ENCODE peak calls at places on chromosomes 6 and 20, in ten cellular contexts. U is GM12865; X is HTR-8/SVneo; I is AG20443; G is GM10248; K is adrenal gland; S is left lobe of liver; V is SHP77 treated with DMSO at 0.1 percent for 48 hours; B is CD4-positive, alpha-beta memory T cell; H is spleen. Z is an unnamed sample.
A peak's percentile ranks its signal among the peaks of the same experiment; 100 is the strongest.

GRCh38 chr6:152423216-152424103 is 213.7 kb downstream of the SYNE1 start:
- DNase-seq in B (no peak), X (no peak), I (no peak), G (no peak), H (no peak), V (no peak), K (no peak), U (peak; percentile 25), S (no peak), Z (no peak)

GRCh38 chr6:8065519-8065911 is 1.3 kb upstream of the BLOC1S5 start:
- DNase-seq in H (no peak), I (no peak), U (peak; percentile 65), B (no peak), X (no peak), K (no peak), V (no peak), S (no peak), G (peak; percentile 45), Z (no peak)

GRCh38 chr20:45857836-45858250 is 429 bp downstream of the ZSWIM3 start:
- DNase-seq in U (peak; percentile 82), V (no peak), X (no peak), I (peak; percentile 31), H (no peak), B (no peak), S (no peak), K (no peak), G (peak; percentile 81), Z (no peak)

GRCh38 chr6:45411959-45412358 is 34.2 kb upstream of the SUPT3H start:
- DNase-seq in X (no peak), K (peak; percentile 22), U (no peak), H (no peak), V (no peak), I (no peak), G (no peak), S (no peak), B (no peak), Z (no peak)

GRCh38 chr20:61435823-61436220 is 183.8 kb downstream of the CDH4 start:
- DNase-seq in K (no peak), G (no peak), S (no peak), X (no peak), V (no peak), H (no peak), I (no peak), B (no peak), U (no peak), Z (no peak)

GRCh38 chr20:21323640-21324039 is 20.5 kb downstream of the XRN2 start:
- DNase-seq in I (peak; percentile 61), H (no peak), V (no peak), U (no peak), G (no peak), K (peak; percentile 54), X (peak; percentile 34), B (no peak), S (no peak), Z (no peak)

GRCh38 chr6:113907107-113907506 is 50.0 kb downstream of the MARCKS start:
- DNase-seq in V (no peak), B (no peak), I (no peak), U (no peak), K (no peak), H (no peak), S (no peak), G (no peak), X (no peak), Z (no peak)

GRCh38 chr6:8434727-8435092 is 635 bp downstream of the SLC35B3 start:
- DNase-seq in H (no peak), I (no peak), S (no peak), U (no peak), X (no peak), B (no peak), V (no peak), G (peak; percentile 21), K (no peak), Z (no peak)

GRCh38 chr20:1897965-1898464 is 2.8 kb downstream of the SIRPA start:
- DNase-seq in X (no peak), V (no peak), I (no peak), B (no peak), G (peak; percentile 62), S (no peak), H (peak; percentile 85), K (no peak), U (peak; percentile 78), Z (no peak)

GRCh38 chr6:122408697-122409458 is 9.4 kb downstream of the HSF2 start:
- DNase-seq in V (no peak), I (no peak), K (no peak), H (no peak), X (no peak), B (peak; percentile 44), U (no peak), G (no peak), S (no peak), Z (no peak)

GRCh38 chr6:124994648-124995047 is 32.4 kb downstream of the RNF217 start:
- DNase-seq in G (no peak), U (no peak), K (no peak), H (no peak), S (no peak), X (no peak), I (no peak), V (no peak), B (no peak), Z (no peak)

GRCh38 chr20:13821876-13822275 is 37.0 kb downstream of the NDUFAF5 start:
- DNase-seq in I (peak; percentile 82), K (no peak), V (no peak), S (no peak), U (no peak), B (no peak), G (no peak), H (no peak), X (no peak), Z (no peak)

GRCh38 chr6:120852293-120852849 is 481.9 kb downstream of the TBC1D32 start:
- DNase-seq in V (no peak), G (no peak), I (no peak), B (no peak), H (no peak), U (no peak), X (no peak), K (no peak), S (no peak), Z (no peak)

GRCh38 chr6:96823743-96824142 is 13.5 kb downstream of the GPR63 start:
- DNase-seq in I (no peak), G (no peak), U (no peak), V (no peak), H (no peak), X (no peak), K (no peak), S (no peak), B (no peak), Z (no peak)

GRCh38 chr6:108492131-108492766 is 68.5 kb upstream of the FOXO3 start:
- DNase-seq in V (no peak), B (peak; percentile 11), U (peak; percentile 40), G (peak; percentile 33), K (peak; percentile 25), X (peak; percentile 44), I (peak; percentile 59), S (no peak), H (no peak), Z (peak; percentile 8)

GRCh38 chr6:158328446-158328845 is 16.2 kb downstream of the TULP4 start:
- DNase-seq in V (no peak), I (no peak), B (no peak), K (no peak), X (no peak), S (no peak), G (no peak), H (no peak), U (no peak), Z (no peak)

GRCh38 chr20:37651932-37652331 is 41.9 kb upstream of the CTNNBL1 start:
- DNase-seq in X (peak; percentile 78), U (peak; percentile 55), H (peak; percentile 84), K (no peak), B (no peak), S (peak; percentile 79), I (no peak), G (peak; percentile 35), V (no peak), Z (no peak)

GRCh38 chr6:15330174-15330934 is 84.5 kb downstream of the JARID2 start:
- DNase-seq in G (no peak), B (no peak), X (no peak), S (no peak), U (peak; percentile 58), H (no peak), K (no peak), I (no peak), V (no peak), Z (no peak)

GRCh38 chr6:142929751-142930358 is 15.1 kb downstream of the HIVEP2 start:
- DNase-seq in G (no peak), X (no peak), B (no peak), H (no peak), V (no peak), S (no peak), I (peak; percentile 13), K (no peak), U (no peak), Z (no peak)

GRCh38 chr6:130105996-130106704 is 87.8 kb downstream of the L3MBTL3 start:
- DNase-seq in X (no peak), B (no peak), H (no peak), U (peak; percentile 64), S (no peak), V (no peak), K (no peak), G (peak; percentile 28), I (no peak), Z (no peak)

GRCh38 chr20:22962567-22963439 is 72.3 kb upstream of the SSTR4 start:
- DNase-seq in K (no peak), H (no peak), I (no peak), B (no peak), V (no peak), G (no peak), X (no peak), S (no peak), U (no peak), Z (no peak)

GRCh38 chr6:10555625-10556309 is 34.6 kb downstream of the GCNT2 start:
- DNase-seq in X (peak; percentile 69), S (peak; percentile 66), U (no peak), B (no peak), H (no peak), I (peak; percentile 62), V (peak; percentile 75), G (no peak), K (peak; percentile 25), Z (no peak)

GRCh38 chr6:38306915-38307314 is 332.8 kb downstream of the BTBD9 start:
- DNase-seq in S (no peak), X (no peak), U (peak; percentile 42), I (no peak), K (no peak), V (no peak), B (no peak), H (no peak), G (no peak), Z (no peak)

GRCh38 chr20:38986663-38987062 is 24.5 kb downstream of the DHX35 start:
- DNase-seq in V (no peak), G (peak; percentile 12), X (no peak), K (no peak), H (no peak), I (no peak), U (peak; percentile 82), S (no peak), B (no peak), Z (no peak)

GRCh38 chr6:106257195-106257594 is 68.4 kb downstream of the ATG5 start:
- DNase-seq in X (no peak), U (no peak), I (no peak), K (no peak), H (no peak), S (no peak), V (no peak), B (no peak), G (no peak), Z (no peak)

GRCh38 chr6:50128420-50129005 is 78.8 kb upstream of the DEFB112 start:
- DNase-seq in K (no peak), U (peak; percentile 12), X (peak; percentile 6), I (no peak), S (no peak), G (no peak), V (no peak), B (no peak), H (no peak), Z (no peak)

GRCh38 chr6:39044181-39044580 is 4.4 kb upstream of the GLP1R start:
- DNase-seq in H (peak; percentile 44), X (no peak), S (no peak), B (no peak), K (no peak), I (no peak), V (no peak), G (no peak), U (no peak), Z (no peak)

Z was measured in frontal cortex.